ENCODE peak calls at places on chromosomes 13 and 19, in four cellular contexts. H is breast epithelium, Y is cardiac muscle cell, X is PC-3. U is an unnamed sample. For H3K4me1, the result is how much of the 10 kb centered on the place peaks cover.

GRCh38 chr19:14300281-14300680 is 81.0 kb upstream of the ADGRE5 start:
- DNase-seq in Y (no peak), X (no peak), H (no peak), U (no peak)

GRCh38 chr13:74200081-74200480 is 65.9 kb upstream of the KLF12 start:
- DNase-seq in X (no peak), H (no peak), Y (no peak), U (no peak)

GRCh38 chr13:25353344-25353743 is 18.4 kb upstream of the ATP8A2 start:
- DNase-seq in Y (no peak), X (no peak), H (no peak), U (no peak)

GRCh38 chr13:47211106-47211505 is 314.3 kb upstream of the HTR2A start:
- DNase-seq in X (peak), H (no peak), Y (peak), U (no peak)

GRCh38 chr19:21117041-21117907 is 24.6 kb upstream of the ZNF431 start:
- DNase-seq in Y (no peak), H (no peak), X (no peak), U (no peak)

GRCh38 chr13:40063743-40064142 is 408.3 kb downstream of the COG6 start:
- DNase-seq in X (peak), H (no peak), Y (peak), U (no peak)

GRCh38 chr19:42088471-42089190 is 12.7 kb downstream of the ZNF574 start:
- DNase-seq in Y (peak), H (no peak), X (no peak), U (no peak)

GRCh38 chr19:50362656-50363424 is 2.6 kb downstream of the NAPSA start:
- DNase-seq in X (no peak), Y (no peak), H (no peak), U (no peak)

GRCh38 chr13:37138169-37138568 is 32.7 kb upstream of the CSNK1A1L start:
- DNase-seq in Y (peak), H (no peak), X (peak), U (no peak)

GRCh38 chr13:45823583-45823982 is 28.0 kb downstream of the SIAH3 start:
- DNase-seq in Y (no peak), H (no peak), X (no peak), U (peak)

GRCh38 chr13:106569233-106570095 is 1.5 kb upstream of the ARGLU1 start:
- DNase-seq in H (no peak), X (peak), Y (no peak), U (peak)

GRCh38 chr13:98279473-98280175 is 102.6 kb upstream of the RNF113B start:
- DNase-seq in X (no peak), Y (no peak), H (no peak), U (no peak)

DNA sequence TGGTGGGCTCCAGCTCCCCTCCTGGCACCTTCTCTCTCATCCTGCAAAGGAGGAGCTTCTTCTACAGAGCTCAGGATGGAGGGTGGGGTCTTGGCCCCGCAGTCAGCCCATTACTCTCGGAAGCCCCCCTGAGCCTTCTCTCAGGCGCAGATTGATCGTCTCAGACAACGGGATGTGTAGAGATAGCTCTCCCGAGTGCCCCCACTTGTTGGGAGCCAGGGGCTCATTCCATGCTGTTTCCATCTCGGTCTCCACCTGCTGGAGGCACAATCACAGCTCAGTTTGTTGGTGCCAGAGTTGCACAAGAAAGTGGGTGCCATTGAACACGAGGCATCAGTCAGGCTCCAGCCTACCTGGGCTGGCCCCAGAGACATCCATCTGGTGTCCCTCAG is 3.6 kb upstream of the ZNF135 start:
- DNase-seq in H (no peak), Y (no peak), X (no peak), U (no peak)
- H3K4me3 ChIP-seq in H (peak), Y (no peak), X (no peak), U (no peak)

GRCh38 chr19:44686896-44687295 is 12.1 kb upstream of the CEACAM16 start:
- DNase-seq in X (no peak), H (no peak), Y (no peak), U (no peak)
- H3K4me1 ChIP-seq in X (under half), H (under half), Y (under half), U (under half)

GRCh38 chr13:90135558-90135957 is 1211.9 kb upstream of the MIR17HG start:
- DNase-seq in X (no peak), H (no peak), Y (no peak), U (no peak)
- H3K4me3 ChIP-seq in X (no peak), H (no peak), Y (no peak), U (no peak)

GRCh38 chr13:79402679-79403078 is 3.4 kb downstream of the RBM26 start:
- DNase-seq in Y (no peak), X (no peak), H (no peak), U (no peak)
- H3K4me1 ChIP-seq in Y (under half), X (under half), H (under half), U (under half)

GRCh38 chr19:45245334-45245787 is at the start of gene EXOC3L2:
- DNase-seq in Y (peak), H (no peak), X (no peak), U (no peak)
- H3K4me3 ChIP-seq in Y (no peak), H (peak), X (no peak), U (no peak)

DNA sequence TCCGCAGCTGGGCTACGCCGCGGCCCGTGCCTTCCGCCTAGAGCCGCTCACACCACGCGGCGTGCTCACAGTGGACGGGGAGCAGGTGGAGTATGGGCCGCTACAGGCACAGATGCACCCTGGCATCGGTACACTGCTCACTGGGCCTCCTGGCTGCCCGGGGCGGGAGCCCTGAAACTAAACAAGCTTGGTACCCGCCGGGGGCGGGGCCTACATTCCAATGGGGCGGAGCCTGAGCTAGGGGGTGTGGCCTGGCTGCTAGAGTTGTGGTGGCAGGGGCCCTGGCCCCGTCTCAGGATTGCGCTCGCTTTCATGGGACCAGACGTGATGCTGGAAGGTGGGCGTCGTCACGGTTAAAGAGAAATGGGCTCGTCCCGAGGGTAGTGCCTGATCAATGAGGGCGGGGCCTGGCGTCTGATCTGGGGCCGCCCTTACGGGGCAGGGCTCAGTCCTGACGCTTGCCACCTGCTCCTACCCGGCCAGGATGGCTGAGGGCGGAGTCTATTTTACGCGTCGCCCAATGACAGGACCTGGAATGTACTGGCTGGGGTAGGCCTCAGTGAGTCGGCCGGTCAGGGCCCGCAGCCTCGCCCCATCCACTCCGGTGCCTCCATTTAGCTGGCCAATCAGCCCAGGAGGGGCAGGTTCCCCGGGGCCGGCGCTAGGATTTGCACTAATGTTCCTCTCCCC is 7.4 kb downstream of the DBP start:
- DNase-seq in H (no peak), Y (peak), X (no peak), U (peak)
- H3K4me1 ChIP-seq in H (under half), Y (under half), X (under half), U (under half)

U was measured in small intestine.